ENCODE peak calls at places on chromosomes 6 and 20, in seven cellular contexts. K, H, M, G, S, N and Z are unnamed samples.

GRCh38 chr6:133814797-133815196 is 74.1 kb upstream of the TCF21 start:
- DNase-seq in K (peak), M (no peak), H (no peak), G (peak), N (peak), S (no peak), Z (peak)

GRCh38 chr6:47292944-47293343 is 16.8 kb downstream of the TNFRSF21 start:
- DNase-seq in K (no peak), S (no peak), N (no peak), H (no peak), G (peak), M (no peak), Z (peak)

GRCh38 chr6:72783667-72784066 is 161.8 kb downstream of the KCNQ5 start:
- DNase-seq in S (no peak), G (no peak), K (no peak), M (no peak), H (no peak), N (peak), Z (peak)

GRCh38 chr6:92159046-92159445 is 1260.3 kb downstream of the EPHA7 start:
- DNase-seq in N (no peak), S (no peak), K (no peak), H (no peak), M (no peak), G (no peak), Z (no peak)

GRCh38 chr20:5864873-5865582 is 85.3 kb downstream of the TRMT6 start:
- DNase-seq in N (peak), K (no peak), S (no peak), H (peak), M (no peak), G (peak), Z (peak)

GRCh38 chr6:165715428-165715827 is 52.4 kb upstream of the PDE10A start:
- DNase-seq in H (no peak), M (no peak), K (no peak), S (no peak), N (no peak), G (no peak), Z (no peak)

GRCh38 chr6:35048631-35049083 is 92.5 kb downstream of the TCP11 start:
- DNase-seq in G (no peak), K (no peak), N (peak), S (no peak), M (peak), H (peak), Z (no peak)

GRCh38 chr20:34065260-34065659 is 46.8 kb downstream of the EIF2S2 start:
- DNase-seq in H (peak), N (peak), M (no peak), S (no peak), G (peak), K (peak), Z (peak)

GRCh38 chr20:39893013-39893685 is 795.9 kb downstream of the MAFB start:
- DNase-seq in M (no peak), H (no peak), S (no peak), G (peak), N (peak), K (peak), Z (no peak)

GRCh38 chr6:8225113-8225512 is 122.8 kb upstream of the EEF1E1 start:
- DNase-seq in G (no peak), N (no peak), M (no peak), H (no peak), S (no peak), K (no peak), Z (peak)

GRCh38 chr20:42979720-42980119 is 210.0 kb downstream of the PTPRT start:
- DNase-seq in M (no peak), G (no peak), N (no peak), K (no peak), H (no peak), S (no peak), Z (no peak)

GRCh38 chr20:34643919-34644318 is 33.0 kb downstream of the PIGU start:
- DNase-seq in K (no peak), H (no peak), N (peak), M (no peak), G (no peak), S (no peak), Z (peak)

GRCh38 chr6:40956871-40957270 is 82.2 kb downstream of the UNC5CL start:
- DNase-seq in M (no peak), N (no peak), K (no peak), G (peak), H (no peak), S (no peak), Z (no peak)

GRCh38 chr20:32356935-32357868 is 929 bp upstream of the ASXL1 start:
- DNase-seq in G (no peak), H (peak), K (no peak), N (no peak), M (no peak), S (no peak), Z (peak)

GRCh38 chr20:61515922-61516321 is 263.9 kb downstream of the CDH4 start:
- DNase-seq in N (no peak), M (no peak), G (no peak), H (no peak), K (no peak), S (no peak), Z (no peak)

GRCh38 chr6:30826961-30827342 is 57.4 kb upstream of the DDR1 start:
- DNase-seq in H (no peak), N (no peak), S (no peak), G (peak), K (no peak), M (no peak), Z (peak)

GRCh38 chr20:7333846-7334245 is 566.4 kb downstream of the BMP2 start:
- DNase-seq in S (no peak), N (no peak), H (no peak), G (no peak), K (no peak), M (no peak), Z (no peak)